ENCODE peak calls at places on chromosome 19, in nine cellular contexts. P is effector CD4-positive, alpha-beta T cell; R is cardiac muscle cell; G is ACHN; F is body of pancreas; C is AG04450; L is NCI-H2081 treated with DMSO at 0.1 percent for 48 hours; J is cardiac fibroblast; D is aorta. B is an unnamed sample.

GRCh38 chr19:57288373-57288772 is 8.1 kb downstream of the ZNF460 start:
- DNase-seq in L (no peak), C (no peak), G (no peak), R (no peak), F (no peak), P (no peak), D (no peak), J (no peak), B (no peak)

GRCh38 chr19:10292789-10293636 is 3.3 kb downstream of the ICAM5 start:
- DNase-seq in R (no peak), F (no peak), C (no peak), D (no peak), G (no peak), P (no peak), J (no peak), L (no peak), B (no peak)

GRCh38 chr19:3585301-3586123 is at the start of gene GIPC3:
- DNase-seq in D (no peak), R (no peak), L (no peak), G (no peak), C (no peak), F (peak), J (no peak), P (no peak), B (no peak)

GRCh38 chr19:10290439-10290875 is 705 bp downstream of the ICAM5 start:
- DNase-seq in F (no peak), P (peak), G (no peak), D (no peak), L (no peak), C (no peak), R (no peak), J (no peak), B (no peak)

GRCh38 chr19:34481861-34482379 is 362 bp downstream of the WTIP start:
- DNase-seq in F (no peak), G (peak), C (no peak), L (no peak), R (no peak), P (no peak), J (peak), D (no peak), B (no peak)

GRCh38 chr19:8811315-8812172 is 20.6 kb downstream of the ZNF558 start:
- DNase-seq in F (no peak), R (no peak), L (no peak), J (peak), C (no peak), G (no peak), P (no peak), D (no peak), B (no peak)

GRCh38 chr19:16024266-16025107 is 51.8 kb upstream of the TPM4 start:
- DNase-seq in D (peak), L (no peak), P (no peak), J (no peak), C (no peak), R (no peak), G (no peak), F (no peak), B (no peak)

GRCh38 chr19:2426661-2427322 is 594 bp downstream of the TIMM13 start:
- DNase-seq in L (no peak), J (peak), P (peak), G (peak), F (peak), D (no peak), R (peak), C (no peak), B (no peak)

GRCh38 chr19:18896421-18896841 is 473 bp upstream of the CERS1 start:
- DNase-seq in L (no peak), C (no peak), J (no peak), F (no peak), R (no peak), D (no peak), G (no peak), P (no peak), B (no peak)

GRCh38 chr19:44988896-44989563 is 12.2 kb upstream of the RELB start:
- DNase-seq in R (peak), C (peak), G (peak), F (peak), J (peak), L (no peak), P (peak), D (peak), B (peak)

GRCh38 chr19:788821-789472 is 8.3 kb upstream of the PTBP1 start:
- DNase-seq in P (no peak), J (no peak), C (no peak), L (no peak), G (no peak), F (no peak), R (no peak), D (no peak), B (no peak)

GRCh38 chr19:2334426-2334825 is 5.9 kb downstream of the SPPL2B start:
- DNase-seq in P (no peak), J (no peak), R (no peak), G (no peak), L (no peak), F (no peak), C (no peak), D (no peak), B (no peak)

GRCh38 chr19:4624733-4625362 is 14.5 kb upstream of the TNFAIP8L1 start:
- DNase-seq in F (no peak), J (no peak), D (no peak), C (no peak), P (no peak), L (no peak), R (peak), G (peak), B (no peak)

GRCh38 chr19:35109395-35110112 is 6.1 kb upstream of the FXYD3 start:
- DNase-seq in D (no peak), R (no peak), J (no peak), P (no peak), L (no peak), G (no peak), C (no peak), F (no peak), B (no peak)

GRCh38 chr19:13165091-13165997 is 15.1 kb downstream of the IER2 start:
- DNase-seq in G (no peak), F (no peak), J (peak), R (peak), L (no peak), P (no peak), C (no peak), D (no peak), B (no peak)

GRCh38 chr19:33684550-33685303 is 63.0 kb downstream of the CHST8 start:
- DNase-seq in F (peak), G (no peak), R (no peak), L (no peak), C (no peak), J (peak), D (peak), P (no peak), B (no peak)